ENCODE peak calls at places on chromosomes 13 and 19, in five cellular contexts. One of them, this sample, is unnamed.

GRCh38 chr13:41058229-41059070 is 2.9 kb upstream of the WBP4 start:
- DNase-seq in B cell: no peak
- DNase-seq in CD4-positive, alpha-beta T cell: no peak
- DNase-seq in AG10803: no peak
- DNase-seq in GM10248: no peak
- DNase-seq in this sample: no peak

GRCh38 chr13:46050771-46051170 is 1.8 kb downstream of the ZC3H13 start:
- DNase-seq in CD4-positive, alpha-beta T cell: no peak
- DNase-seq in AG10803: no peak
- DNase-seq in B cell: no peak
- DNase-seq in GM10248: no peak
- DNase-seq in this sample: no peak

GRCh38 chr13:105272660-105273631 is 1262.5 kb downstream of the EFNB2 start:
- DNase-seq in B cell: no peak
- DNase-seq in AG10803: no peak
- DNase-seq in GM10248: no peak
- DNase-seq in CD4-positive, alpha-beta T cell: no peak
- DNase-seq in this sample: no peak

GRCh38 chr19:32865326-32865725 is 4.2 kb downstream of the SLC7A9 start:
- DNase-seq in AG10803: no peak
- DNase-seq in GM10248: no peak
- DNase-seq in B cell: no peak
- DNase-seq in CD4-positive, alpha-beta T cell: no peak
- DNase-seq in this sample: no peak

GRCh38 chr19:5824791-5825577 is 14.5 kb downstream of the FUT6 start:
- DNase-seq in CD4-positive, alpha-beta T cell: no peak
- DNase-seq in AG10803: no peak
- DNase-seq in B cell: no peak
- DNase-seq in GM10248: no peak
- DNase-seq in this sample: no peak

GRCh38 chr19:2274937-2275535 is 6.9 kb downstream of the PEAK3 start:
- DNase-seq in B cell: peak; percentile 71
- DNase-seq in GM10248: no peak
- DNase-seq in AG10803: peak; percentile 67
- DNase-seq in CD4-positive, alpha-beta T cell: no peak
- DNase-seq in this sample: peak; percentile 72

GRCh38 chr19:41341669-41342490 is 11.8 kb downstream of the TGFB1 start:
- DNase-seq in GM10248: no peak
- DNase-seq in AG10803: no peak
- DNase-seq in CD4-positive, alpha-beta T cell: no peak
- DNase-seq in B cell: peak; percentile 62
- DNase-seq in this sample: no peak

GRCh38 chr13:20960663-20961309 is 58.2 kb upstream of the XPO4 start:
- DNase-seq in CD4-positive, alpha-beta T cell: no peak
- DNase-seq in B cell: no peak
- DNase-seq in AG10803: no peak
- DNase-seq in GM10248: no peak
- DNase-seq in this sample: no peak

GRCh38 chr13:33194820-33195692 is 90.5 kb downstream of the STARD13 start:
- DNase-seq in GM10248: peak; percentile 63
- DNase-seq in AG10803: peak; percentile 82
- DNase-seq in CD4-positive, alpha-beta T cell: no peak
- DNase-seq in B cell: no peak
- DNase-seq in this sample: peak; percentile 62

GRCh38 chr19:6464070-6464873 is at the start of gene CRB3:
- DNase-seq in GM10248: no peak
- DNase-seq in AG10803: no peak
- DNase-seq in B cell: peak; percentile 54
- DNase-seq in CD4-positive, alpha-beta T cell: peak; percentile 46
- DNase-seq in this sample: no peak

GRCh38 chr13:33550885-33551284 is 265.3 kb upstream of the STARD13 start:
- DNase-seq in CD4-positive, alpha-beta T cell: no peak
- DNase-seq in B cell: no peak
- DNase-seq in GM10248: peak; percentile 8
- DNase-seq in AG10803: no peak
- DNase-seq in this sample: no peak

GRCh38 chr13:98405107-98405571 is 171.8 kb downstream of the STK24 start:
- DNase-seq in GM10248: no peak
- DNase-seq in CD4-positive, alpha-beta T cell: no peak
- DNase-seq in B cell: no peak
- DNase-seq in AG10803: peak; percentile 52
- DNase-seq in this sample: no peak

GRCh38 chr13:91353494-91353893 is 6.0 kb downstream of the MIR17HG start:
- DNase-seq in B cell: no peak
- DNase-seq in GM10248: no peak
- DNase-seq in AG10803: no peak
- DNase-seq in CD4-positive, alpha-beta T cell: no peak
- DNase-seq in this sample: no peak

GRCh38 chr19:3547301-3547731 is 8.3 kb downstream of the TEKTIP1 start:
- DNase-seq in AG10803: peak; percentile 17
- DNase-seq in CD4-positive, alpha-beta T cell: no peak
- DNase-seq in GM10248: no peak
- DNase-seq in B cell: peak; percentile 72
- DNase-seq in this sample: no peak

GRCh38 chr13:93624371-93624777 is 397.8 kb downstream of the GPC6 start:
- DNase-seq in CD4-positive, alpha-beta T cell: no peak
- DNase-seq in GM10248: no peak
- DNase-seq in B cell: no peak
- DNase-seq in AG10803: no peak
- DNase-seq in this sample: no peak

GRCh38 chr13:94416454-94417080 is 62.9 kb downstream of the DCT start:
- DNase-seq in B cell: no peak
- DNase-seq in CD4-positive, alpha-beta T cell: no peak
- DNase-seq in AG10803: no peak
- DNase-seq in GM10248: no peak
- DNase-seq in this sample: no peak

GRCh38 chr13:44362394-44363040 is 11.1 kb upstream of the SERP2 start:
- DNase-seq in B cell: no peak
- DNase-seq in AG10803: no peak
- DNase-seq in CD4-positive, alpha-beta T cell: no peak
- DNase-seq in GM10248: no peak
- DNase-seq in this sample: no peak

GRCh38 chr13:93318538-93318937 is 91.9 kb downstream of the GPC6 start:
- DNase-seq in B cell: no peak
- DNase-seq in AG10803: no peak
- DNase-seq in GM10248: no peak
- DNase-seq in CD4-positive, alpha-beta T cell: no peak
- DNase-seq in this sample: no peak

GRCh38 chr19:12723383-12723642 is 419 bp downstream of the TNPO2 start:
- DNase-seq in GM10248: no peak
- DNase-seq in B cell: no peak
- DNase-seq in CD4-positive, alpha-beta T cell: no peak
- DNase-seq in AG10803: no peak
- DNase-seq in this sample: no peak

GRCh38 chr19:39238209-39238608 is 6.6 kb downstream of the IFNL3 start:
- DNase-seq in B cell: no peak
- DNase-seq in CD4-positive, alpha-beta T cell: no peak
- DNase-seq in AG10803: no peak
- DNase-seq in GM10248: no peak
- DNase-seq in this sample: no peak

GRCh38 chr19:1856698-1857603 is 6.4 kb downstream of the KLF16 start:
- DNase-seq in CD4-positive, alpha-beta T cell: no peak
- DNase-seq in GM10248: peak; percentile 82
- DNase-seq in AG10803: peak; percentile 67
- DNase-seq in B cell: peak; percentile 95
- DNase-seq in this sample: peak; percentile 89

GRCh38 chr19:47253467-47253881 is 2.9 kb upstream of the CCDC9 start:
- DNase-seq in CD4-positive, alpha-beta T cell: no peak
- DNase-seq in GM10248: no peak
- DNase-seq in B cell: no peak
- DNase-seq in AG10803: peak; percentile 87
- DNase-seq in this sample: no peak

GRCh38 chr19:5222821-5223321 is 117.7 kb downstream of the PTPRS start:
- DNase-seq in B cell: no peak
- DNase-seq in GM10248: no peak
- DNase-seq in AG10803: no peak
- DNase-seq in CD4-positive, alpha-beta T cell: no peak
- DNase-seq in this sample: no peak

GRCh38 chr19:2329528-2329927 is 1.0 kb downstream of the SPPL2B start:
- DNase-seq in AG10803: no peak
- DNase-seq in B cell: no peak
- DNase-seq in CD4-positive, alpha-beta T cell: no peak
- DNase-seq in GM10248: no peak
- DNase-seq in this sample: no peak

GRCh38 chr13:107138468-107138867 is 570.5 kb upstream of the ARGLU1 start:
- DNase-seq in CD4-positive, alpha-beta T cell: no peak
- DNase-seq in B cell: no peak
- DNase-seq in AG10803: no peak
- DNase-seq in GM10248: no peak
- DNase-seq in this sample: no peak

GRCh38 chr19:1221141-1221903 is 15.7 kb downstream of the STK11 start:
- DNase-seq in B cell: no peak
- DNase-seq in AG10803: peak; percentile 40
- DNase-seq in GM10248: no peak
- DNase-seq in CD4-positive, alpha-beta T cell: no peak
- DNase-seq in this sample: no peak

GRCh38 chr19:19533826-19534225 is 4.2 kb upstream of the CILP2 start:
- DNase-seq in GM10248: no peak
- DNase-seq in AG10803: no peak
- DNase-seq in B cell: no peak
- DNase-seq in CD4-positive, alpha-beta T cell: no peak
- DNase-seq in this sample: no peak

GRCh38 chr19:1370579-1371361 is 12.9 kb upstream of the NDUFS7 start:
- DNase-seq in GM10248: no peak
- DNase-seq in CD4-positive, alpha-beta T cell: no peak
- DNase-seq in AG10803: no peak
- DNase-seq in B cell: no peak
- DNase-seq in this sample: no peak

GRCh38 chr19:4518345-4519171 is at the start of gene PLIN4:
- DNase-seq in CD4-positive, alpha-beta T cell: no peak
- DNase-seq in AG10803: peak; percentile 39
- DNase-seq in B cell: no peak
- DNase-seq in GM10248: no peak
- DNase-seq in this sample: no peak

GRCh38 chr13:41547253-41548000 is 90.1 kb downstream of the RGCC start:
- DNase-seq in AG10803: peak; percentile 40
- DNase-seq in B cell: no peak
- DNase-seq in CD4-positive, alpha-beta T cell: no peak
- DNase-seq in GM10248: no peak
- DNase-seq in this sample: no peak

GRCh38 chr13:80082396-80083096 is 258.4 kb downstream of the SPRY2 start:
- DNase-seq in CD4-positive, alpha-beta T cell: no peak
- DNase-seq in AG10803: peak; percentile 76
- DNase-seq in B cell: no peak
- DNase-seq in GM10248: no peak
- DNase-seq in this sample: no peak

GRCh38 chr19:47416667-47417033 is 2.7 kb downstream of the MEIS3 start:
- DNase-seq in B cell: no peak
- DNase-seq in GM10248: no peak
- DNase-seq in AG10803: no peak
- DNase-seq in CD4-positive, alpha-beta T cell: no peak
- DNase-seq in this sample: no peak

GRCh38 chr13:84648069-84648640 is 765.9 kb upstream of the SLITRK1 start:
- DNase-seq in B cell: no peak
- DNase-seq in GM10248: no peak
- DNase-seq in AG10803: no peak
- DNase-seq in CD4-positive, alpha-beta T cell: no peak
- DNase-seq in this sample: no peak

GRCh38 chr19:35533201-35533821 is at the start of gene GAPDHS:
- DNase-seq in AG10803: no peak
- DNase-seq in B cell: no peak
- DNase-seq in CD4-positive, alpha-beta T cell: no peak
- DNase-seq in GM10248: no peak
- DNase-seq in this sample: no peak

GRCh38 chr13:71290963-71291937 is 575.8 kb downstream of the DACH1 start:
- DNase-seq in B cell: peak; percentile 4
- DNase-seq in AG10803: peak; percentile 29
- DNase-seq in GM10248: peak; percentile 16
- DNase-seq in CD4-positive, alpha-beta T cell: peak; percentile 18
- DNase-seq in this sample: no peak

GRCh38 chr13:71285700-71286099 is 581.3 kb downstream of the DACH1 start:
- DNase-seq in B cell: no peak
- DNase-seq in GM10248: no peak
- DNase-seq in AG10803: no peak
- DNase-seq in CD4-positive, alpha-beta T cell: no peak
- DNase-seq in this sample: no peak
- TF ChIP-seq CTCF in B cell: no peak
- TF ChIP-seq CTCF in GM10248: peak; percentile 22
- TF ChIP-seq CTCF in AG10803: no peak
- TF ChIP-seq CTCF in CD4-positive, alpha-beta T cell: no peak
- TF ChIP-seq CTCF in this sample: peak; percentile 34

GRCh38 chr19:44876930-44877530 is 14.0 kb upstream of the TOMM40 start:
- DNase-seq in AG10803: no peak
- DNase-seq in B cell: no peak
- DNase-seq in CD4-positive, alpha-beta T cell: no peak
- DNase-seq in GM10248: no peak
- DNase-seq in this sample: no peak
- TF ChIP-seq CTCF in AG10803: no peak
- TF ChIP-seq CTCF in B cell: no peak
- TF ChIP-seq CTCF in CD4-positive, alpha-beta T cell: no peak
- TF ChIP-seq CTCF in GM10248: no peak
- TF ChIP-seq CTCF in this sample: no peak

GRCh38 chr13:19151581-19152263 is 29.9 kb downstream of the TUBA3C start:
- DNase-seq in B cell: no peak
- DNase-seq in CD4-positive, alpha-beta T cell: no peak
- DNase-seq in GM10248: no peak
- DNase-seq in AG10803: no peak
- DNase-seq in this sample: no peak

GRCh38 chr13:19154843-19155242 is 26.8 kb downstream of the TUBA3C start:
- DNase-seq in GM10248: no peak
- DNase-seq in B cell: no peak
- DNase-seq in CD4-positive, alpha-beta T cell: no peak
- DNase-seq in AG10803: no peak
- DNase-seq in this sample: no peak

GRCh38 chr13:19155321-19155861 is 26.2 kb downstream of the TUBA3C start:
- DNase-seq in CD4-positive, alpha-beta T cell: no peak
- DNase-seq in GM10248: no peak
- DNase-seq in AG10803: no peak
- DNase-seq in B cell: no peak
- DNase-seq in this sample: no peak

GRCh38 chr13:19152403-19152802 is 29.2 kb downstream of the TUBA3C start:
- DNase-seq in B cell: no peak
- DNase-seq in GM10248: no peak
- DNase-seq in AG10803: no peak
- DNase-seq in CD4-positive, alpha-beta T cell: no peak
- DNase-seq in this sample: no peak

GRCh38 chr13:19153782-19154450 is 27.7 kb downstream of the TUBA3C start:
- DNase-seq in AG10803: no peak
- DNase-seq in GM10248: no peak
- DNase-seq in B cell: no peak
- DNase-seq in CD4-positive, alpha-beta T cell: no peak
- DNase-seq in this sample: no peak
- TF ChIP-seq CTCF in AG10803: no peak
- TF ChIP-seq CTCF in GM10248: no peak
- TF ChIP-seq CTCF in B cell: no peak
- TF ChIP-seq CTCF in CD4-positive, alpha-beta T cell: no peak
- TF ChIP-seq CTCF in this sample: no peak

GRCh38 chr13:28530729-28531194 is 35.8 kb upstream of the FLT1 start:
- DNase-seq in B cell: peak; percentile 48
- DNase-seq in GM10248: no peak
- DNase-seq in AG10803: peak; percentile 43
- DNase-seq in CD4-positive, alpha-beta T cell: no peak
- DNase-seq in this sample: peak; percentile 38
- TF ChIP-seq CTCF in B cell: no peak
- TF ChIP-seq CTCF in GM10248: no peak
- TF ChIP-seq CTCF in AG10803: peak; percentile 43
- TF ChIP-seq CTCF in CD4-positive, alpha-beta T cell: no peak
- TF ChIP-seq CTCF in this sample: no peak

This sample was measured in GM13977.